ENCODE peak calls at places on chromosome 5, in six cellular contexts. B, A, J, I, V and S are unnamed samples. For H3K4me1, the result is how much of the 10 kb centered on the place peaks cover.

GRCh38 chr5:5277118-5277517 is 137.0 kb downstream of the ADAMTS16 start:
- DNase-seq in J (no peak), A (no peak), V (no peak), I (no peak), B (no peak), S (no peak)

GRCh38 chr5:147918899-147919298 is 12.6 kb upstream of the C5orf46 start:
- DNase-seq in I (no peak), J (no peak), B (no peak), V (no peak), A (no peak), S (no peak)

GRCh38 chr5:173645897-173646574 is 29.6 kb upstream of the BOD1 start:
- DNase-seq in B (no peak), V (no peak), J (no peak), I (no peak), A (no peak), S (no peak)

GRCh38 chr5:10081584-10081983 is 168.1 kb downstream of the ATPSCKMT start:
- DNase-seq in B (no peak), V (no peak), I (no peak), A (no peak), J (no peak), S (no peak)

GRCh38 chr5:147504001-147504400 is 5.9 kb downstream of the DPYSL3 start:
- DNase-seq in J (no peak), V (peak), A (no peak), B (no peak), I (no peak), S (no peak)

GRCh38 chr5:78405820-78406750 is 45.7 kb downstream of the SCAMP1 start:
- DNase-seq in V (no peak), B (no peak), I (no peak), A (no peak), J (no peak), S (no peak)

GRCh38 chr5:7388553-7388952 is 7.4 kb upstream of the ADCY2 start:
- DNase-seq in A (no peak), V (no peak), J (no peak), B (no peak), I (no peak), S (no peak)

GRCh38 chr5:178642351-178642909 is 15.6 kb upstream of the CLK4 start:
- DNase-seq in A (no peak), I (no peak), J (no peak), V (peak), B (no peak), S (no peak)

GRCh38 chr5:168843998-168844374 is 264.8 kb upstream of the PANK3 start:
- DNase-seq in J (no peak), I (no peak), B (no peak), V (no peak), A (no peak), S (no peak)

GRCh38 chr5:116573617-116574431 is 799 bp downstream of the SEMA6A start:
- DNase-seq in B (no peak), I (no peak), A (no peak), J (peak), V (no peak), S (peak)

GRCh38 chr5:54825005-54825404 is 160.4 kb downstream of the ESM1 start:
- DNase-seq in V (no peak), J (no peak), A (no peak), B (no peak), I (no peak), S (no peak)

GRCh38 chr5:59416441-59416840 is 477.1 kb downstream of the PDE4D start:
- DNase-seq in V (no peak), I (no peak), A (no peak), B (no peak), J (no peak), S (no peak)

GRCh38 chr5:671459-672328 is 21.5 kb downstream of the TPPP start:
- DNase-seq in I (peak), J (peak), V (peak), A (peak), B (no peak), S (peak)

GRCh38 chr5:106154280-106154716 is 1516.4 kb downstream of the EFNA5 start:
- DNase-seq in V (no peak), J (peak), A (no peak), I (no peak), B (no peak), S (no peak)

GRCh38 chr5:130954336-130954735 is 210.7 kb downstream of the HINT1 start:
- DNase-seq in V (no peak), J (no peak), A (no peak), I (no peak), B (no peak), S (no peak)

GRCh38 chr5:73115399-73116051 is 4.8 kb upstream of the TMEM171 start:
- DNase-seq in J (no peak), B (no peak), A (no peak), I (no peak), V (no peak), S (no peak)

GRCh38 chr5:124936626-124936933 is 190.1 kb upstream of the ZNF608 start:
- DNase-seq in J (no peak), B (no peak), A (no peak), I (no peak), V (no peak), S (no peak)

GRCh38 chr5:113202904-113203716 is 226.5 kb downstream of the DCP2 start:
- DNase-seq in J (peak), I (no peak), A (peak), B (peak), V (no peak), S (no peak)

GRCh38 chr5:145980718-145981117 is 44.3 kb downstream of the SH3RF2 start:
- DNase-seq in B (no peak), I (no peak), V (no peak), A (no peak), J (no peak), S (no peak)

GRCh38 chr5:72884911-72885310 is 68.5 kb downstream of the TNPO1 start:
- DNase-seq in J (no peak), B (no peak), I (no peak), A (no peak), V (no peak), S (no peak)

GRCh38 chr5:159947708-159948358 is 31.6 kb downstream of the ADRA1B start:
- DNase-seq in A (no peak), B (no peak), I (no peak), J (no peak), V (no peak), S (no peak)

GRCh38 chr5:142922223-142922952 is 152.2 kb downstream of the ARHGAP26 start:
- DNase-seq in V (no peak), A (no peak), I (no peak), J (no peak), B (no peak), S (no peak)

GRCh38 chr5:54672867-54673266 is 155.3 kb downstream of the SNX18 start:
- DNase-seq in J (no peak), V (no peak), I (no peak), B (no peak), A (no peak), S (no peak)

GRCh38 chr5:153043876-153044275 is 446.6 kb upstream of the GRIA1 start:
- DNase-seq in A (no peak), I (no peak), J (no peak), B (no peak), V (no peak), S (no peak)

GRCh38 chr5:116531635-116532034 is 43.0 kb downstream of the SEMA6A start:
- DNase-seq in V (no peak), B (no peak), J (no peak), I (no peak), A (no peak), S (peak)

GRCh38 chr5:173923236-173924104 is 35.3 kb downstream of the CPEB4 start:
- DNase-seq in B (no peak), V (no peak), J (no peak), I (no peak), A (no peak), S (no peak)

GRCh38 chr5:68305223-68305865 is 89.8 kb downstream of the PIK3R1 start:
- DNase-seq in A (no peak), J (no peak), V (no peak), B (no peak), I (no peak), S (no peak)

GRCh38 chr5:40679998-40680681 is 425 bp downstream of the PTGER4 start:
- DNase-seq in V (peak), B (no peak), J (peak), A (no peak), I (no peak), S (peak)

GRCh38 chr5:181205735-181206401 is 872 bp upstream of the TRIM7 start:
- DNase-seq in A (no peak), B (no peak), I (no peak), V (no peak), J (no peak), S (peak)

GRCh38 chr5:16742938-16743337 is 126.1 kb upstream of the RETREG1 start:
- DNase-seq in V (no peak), B (no peak), J (no peak), I (no peak), A (no peak), S (no peak)

GRCh38 chr5:177596775-177597238 is 3.1 kb upstream of the B4GALT7 start:
- DNase-seq in V (no peak), B (no peak), I (no peak), A (no peak), J (no peak), S (peak)

GRCh38 chr5:20166496-20166895 is 178.5 kb upstream of the CDH18 start:
- DNase-seq in J (no peak), A (no peak), I (no peak), V (no peak), B (no peak), S (no peak)

GRCh38 chr5:6905883-6906282 is 192.7 kb downstream of the TENT4A start:
- DNase-seq in A (no peak), I (no peak), V (no peak), B (no peak), J (no peak), S (no peak)

DNA sequence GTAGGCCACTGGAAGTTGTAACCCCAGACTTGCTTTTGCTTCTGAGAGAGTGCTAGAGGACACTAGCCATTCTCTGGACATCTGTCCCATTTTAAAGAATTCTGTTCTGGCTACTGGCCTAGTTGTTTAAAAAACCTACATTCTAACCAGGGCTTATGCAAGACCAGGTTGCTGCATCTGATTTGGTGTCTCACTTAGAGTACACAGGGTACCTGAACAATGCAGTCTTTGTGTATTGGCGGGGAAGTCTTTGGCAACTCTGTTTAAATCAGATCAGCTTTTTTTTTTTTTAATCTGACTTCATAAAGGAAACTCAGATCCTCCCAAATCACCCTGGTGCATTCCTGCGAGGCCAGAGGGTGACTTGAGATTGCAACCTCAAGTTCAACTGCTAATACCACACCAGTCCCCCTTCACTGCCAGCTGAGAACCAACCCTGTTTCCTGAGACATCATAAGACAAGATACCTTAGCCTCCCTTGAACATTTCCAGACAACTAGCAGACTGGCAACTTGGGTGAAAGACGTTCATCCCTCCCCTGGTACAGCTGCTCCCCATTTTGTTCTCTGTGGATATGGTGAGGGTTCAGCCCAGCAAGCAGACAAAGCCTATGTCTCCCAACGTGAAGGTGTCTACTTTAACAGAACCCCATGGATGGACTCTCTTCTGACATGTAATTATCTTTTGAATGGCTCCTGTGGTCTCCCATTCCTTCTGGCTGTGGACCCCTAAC is 27.0 kb downstream of the SKP1 start:
- DNase-seq in I (no peak), B (no peak), A (peak), V (no peak), J (no peak), S (no peak)
- H3K4me1 ChIP-seq in I (under half), B (under half), A (half or more), V (under half), J (under half), S (under half)

GRCh38 chr5:149748471-149749094 is 18.5 kb downstream of the PPARGC1B start:
- DNase-seq in I (no peak), B (no peak), A (no peak), J (no peak), V (no peak), S (no peak)
- H3K4me1 ChIP-seq in I (under half), B (under half), A (half or more), J (under half), V (under half), S (under half)

GRCh38 chr5:33764786-33765185 is 127.0 kb downstream of the ADAMTS12 start:
- DNase-seq in V (no peak), J (no peak), A (no peak), B (no peak), I (no peak), S (no peak)

GRCh38 chr5:33756481-33756880 is 135.3 kb downstream of the ADAMTS12 start:
- DNase-seq in J (no peak), A (no peak), V (no peak), B (no peak), I (no peak), S (no peak)

GRCh38 chr5:33763435-33763834 is 128.4 kb downstream of the ADAMTS12 start:
- DNase-seq in J (no peak), A (no peak), B (no peak), I (no peak), V (no peak), S (no peak)

GRCh38 chr5:33762859-33763258 is 128.9 kb downstream of the ADAMTS12 start:
- DNase-seq in V (no peak), J (no peak), B (no peak), I (no peak), A (no peak), S (no peak)

DNA sequence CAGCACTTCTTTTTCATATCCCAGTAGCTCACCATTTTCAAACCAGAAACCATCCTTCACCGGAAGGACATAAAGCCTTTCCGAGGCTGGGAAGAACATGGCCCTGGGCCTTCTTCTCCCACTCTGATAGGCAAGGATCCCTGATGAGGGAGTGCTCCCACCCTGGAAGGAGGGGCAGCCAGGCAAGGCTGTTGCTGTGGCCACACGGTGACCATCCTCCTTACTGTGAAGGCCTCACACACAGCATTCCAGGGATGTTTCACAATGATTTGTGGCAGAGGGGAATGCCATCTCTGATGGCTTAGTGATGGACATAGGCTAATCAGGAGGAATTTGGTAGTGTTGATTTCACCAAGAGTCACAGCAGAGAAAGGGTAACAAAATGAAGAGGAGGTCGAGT is 130.7 kb downstream of the ADAMTS12 start:
- DNase-seq in B (no peak), V (no peak), A (no peak), I (no peak), J (no peak), S (no peak)
- H3K4me1 ChIP-seq in B (under half), V (under half), A (under half), I (under half), J (under half), S (under half)

DNA sequence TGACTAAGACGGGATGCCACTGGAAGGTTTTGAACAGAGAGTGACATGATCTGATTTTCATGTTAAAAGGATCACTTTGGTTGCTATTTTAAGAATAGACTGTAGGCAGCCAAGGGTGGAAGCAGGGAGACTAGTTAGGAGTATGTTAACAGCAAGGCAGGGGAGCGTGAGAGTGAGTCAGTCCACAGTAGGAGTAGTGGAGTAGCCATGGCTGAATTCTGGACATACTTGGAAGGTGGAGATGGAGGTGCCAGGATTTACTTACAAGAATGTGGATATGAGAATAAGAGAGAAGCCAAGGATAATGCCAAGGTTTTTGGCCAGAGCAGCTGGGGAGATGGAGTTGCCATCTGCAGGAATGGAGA is 118.8 kb downstream of the GALNT10 start:
- DNase-seq in V (no peak), I (no peak), J (no peak), B (no peak), A (no peak), S (no peak)
- H3K4me1 ChIP-seq in V (under half), I (under half), J (under half), B (under half), A (under half), S (under half)

GRCh38 chr5:132222649-132223038 is 5.0 kb downstream of the P4HA2 start:
- DNase-seq in J (no peak), B (no peak), I (no peak), V (no peak), A (no peak), S (peak)

GRCh38 chr5:132225165-132226032 is 2.3 kb downstream of the P4HA2 start:
- DNase-seq in B (no peak), I (no peak), J (peak), A (peak), V (peak), S (peak)

GRCh38 chr5:132223861-132224260 is 3.8 kb downstream of the P4HA2 start:
- DNase-seq in A (no peak), B (no peak), I (no peak), J (no peak), V (no peak), S (no peak)

GRCh38 chr5:132226516-132227234 is 978 bp downstream of the P4HA2 start:
- DNase-seq in I (no peak), J (peak), A (peak), B (no peak), V (peak), S (peak)

DNA sequence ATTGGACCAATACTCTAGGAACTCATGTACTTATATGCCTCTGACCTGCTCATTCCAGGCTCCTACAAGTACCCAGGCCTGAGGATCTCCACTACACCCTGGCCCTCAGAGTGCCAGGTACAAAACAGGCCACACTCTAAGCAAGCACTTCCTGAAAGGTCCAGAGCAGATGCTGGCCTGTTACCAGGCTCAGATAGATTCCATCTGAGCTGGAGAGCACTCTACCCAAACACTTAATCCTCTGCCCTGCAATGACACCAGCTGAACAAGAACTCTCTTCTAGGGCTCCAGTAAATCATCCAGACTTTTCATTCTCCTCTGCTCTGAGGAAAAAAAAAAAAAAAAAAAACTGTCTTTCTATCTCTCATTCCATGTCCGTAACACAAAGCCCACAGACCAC is 2.9 kb downstream of the P4HA2 start:
- DNase-seq in A (no peak), I (no peak), V (no peak), J (no peak), B (no peak), S (peak)
- H3K4me1 ChIP-seq in A (half or more), I (under half), V (under half), J (under half), B (under half), S (under half)

GRCh38 chr5:134538296-134538695 is 12.8 kb downstream of the JADE2 start:
- DNase-seq in I (no peak), B (no peak), A (no peak), V (peak), J (no peak), S (no peak)
- H3K4me1 ChIP-seq in I (under half), B (under half), A (under half), V (under half), J (under half), S (under half)